ENCODE peak calls at places on chromosomes 16 and 17, in five cellular contexts. H is endothelial cell, S is Caki2, W is ovary, K is NCI-H1105. F is an unnamed sample.

GRCh38 chr17:8320990-8321389 is 10.9 kb downstream of the ARHGEF15 start:
- DNase-seq in W (no peak), K (no peak), H (no peak), S (no peak), F (no peak)

GRCh38 chr17:55056530-55056929 is 88.0 kb downstream of the STXBP4 start:
- DNase-seq in K (peak), H (no peak), S (no peak), W (no peak), F (no peak)

GRCh38 chr17:49676276-49676868 is 1.5 kb downstream of the SPOP start:
- DNase-seq in W (no peak), S (no peak), K (no peak), H (no peak), F (no peak)

GRCh38 chr17:67151717-67152116 is 93.3 kb downstream of the HELZ start:
- DNase-seq in K (no peak), W (no peak), H (no peak), S (no peak), F (no peak)

GRCh38 chr17:18968945-18969887 is 17.3 kb downstream of the SLC5A10 start:
- DNase-seq in H (no peak), S (peak), W (no peak), K (no peak), F (no peak)

GRCh38 chr16:28157768-28158535 is 53.8 kb downstream of the XPO6 start:
- DNase-seq in W (no peak), K (no peak), S (no peak), H (no peak), F (no peak)

GRCh38 chr17:57035971-57036481 is 49.0 kb upstream of the AKAP1 start:
- DNase-seq in S (no peak), H (no peak), W (no peak), K (peak), F (no peak)

GRCh38 chr16:27450836-27451341 is 48.9 kb downstream of the IL21R start:
- DNase-seq in H (no peak), W (no peak), S (no peak), K (no peak), F (no peak)

GRCh38 chr16:29111421-29111820 is 126.6 kb downstream of the LAT start:
- DNase-seq in K (no peak), H (no peak), S (no peak), W (no peak), F (no peak)

GRCh38 chr17:2395258-2396170 is 5.3 kb downstream of the MNT start:
- DNase-seq in K (no peak), S (peak), W (no peak), H (no peak), F (no peak)

GRCh38 chr17:79248843-79249242 is 174.2 kb downstream of the ENGASE start:
- DNase-seq in W (no peak), S (no peak), H (no peak), K (no peak), F (no peak)

GRCh38 chr16:65121870-65122723 is at the start of gene CDH11:
- DNase-seq in H (peak), K (no peak), S (peak), W (peak), F (peak)

GRCh38 chr17:51322390-51323029 is 62.2 kb downstream of the UTP18 start:
- DNase-seq in S (no peak), W (no peak), K (no peak), H (no peak), F (no peak)

GRCh38 chr16:17205279-17206139 is 265.3 kb downstream of the XYLT1 start:
- DNase-seq in W (no peak), S (peak), H (no peak), K (no peak), F (no peak)

GRCh38 chr17:82377924-82378740 is 6.6 kb downstream of the UTS2R start:
- DNase-seq in S (no peak), W (no peak), K (no peak), H (no peak), F (no peak)

GRCh38 chr16:78751601-78752000 is 652.1 kb downstream of the WWOX start:
- DNase-seq in W (no peak), S (no peak), H (no peak), K (no peak), F (no peak)

GRCh38 chr16:3655030-3655790 is 719 bp downstream of the DNASE1 start:
- DNase-seq in S (no peak), K (no peak), W (no peak), H (no peak), F (no peak)

GRCh38 chr16:27080870-27081269 is 14.1 kb downstream of the C16orf82 start:
- DNase-seq in W (no peak), H (no peak), K (no peak), S (no peak), F (no peak)

GRCh38 chr16:29729116-29729521 is 16.7 kb downstream of the C16orf54 start:
- DNase-seq in H (peak), W (no peak), K (no peak), S (peak), F (no peak)

GRCh38 chr17:30332057-30332542 is 1.8 kb downstream of the TMIGD1 start:
- DNase-seq in W (no peak), S (peak), K (no peak), H (no peak), F (no peak)

GRCh38 chr17:59423137-59423703 is 91.8 kb downstream of the YPEL2 start:
- DNase-seq in W (peak), H (no peak), S (peak), K (no peak), F (no peak)

GRCh38 chr16:66189951-66190350 is 176.5 kb upstream of the CDH5 start:
- DNase-seq in H (no peak), W (no peak), S (no peak), K (no peak), F (no peak)

GRCh38 chr17:58269557-58270291 is 11.0 kb downstream of the MPO start:
- DNase-seq in H (no peak), W (no peak), K (no peak), S (no peak), F (no peak)

GRCh38 chr17:10270258-10270657 is 71.9 kb upstream of the GAS7 start:
- DNase-seq in K (no peak), W (no peak), H (no peak), S (no peak), F (no peak)